ENCODE peak calls at places on chromosomes 4 and X, in eight cellular contexts. One of them, this sample, is unnamed.

GRCh38 chrX:40474205-40474626 is 106.6 kb upstream of the ATP6AP2 start:
- DNase-seq in stomach: peak
- DNase-seq in adrenal gland: no peak
- DNase-seq in prostate gland: peak
- DNase-seq in H1: peak
- DNase-seq in lower leg skin: no peak
- DNase-seq in heart left ventricle: peak
- DNase-seq in transverse colon: no peak
- DNase-seq in this sample: peak

GRCh38 chr4:46390353-46391058 is 578 bp upstream of the GABRA2 start:
- DNase-seq in lower leg skin: no peak
- DNase-seq in adrenal gland: no peak
- DNase-seq in prostate gland: no peak
- DNase-seq in heart left ventricle: no peak
- DNase-seq in H1: no peak
- DNase-seq in transverse colon: no peak
- DNase-seq in stomach: no peak
- DNase-seq in this sample: no peak

GRCh38 chr4:47913858-47914218 is 545 bp downstream of the NFXL1 start:
- DNase-seq in heart left ventricle: peak
- DNase-seq in H1: no peak
- DNase-seq in lower leg skin: peak
- DNase-seq in stomach: peak
- DNase-seq in prostate gland: peak
- DNase-seq in adrenal gland: peak
- DNase-seq in transverse colon: peak
- DNase-seq in this sample: peak

GRCh38 chr4:32140636-32141035 is 1420.5 kb downstream of the PCDH7 start:
- DNase-seq in lower leg skin: no peak
- DNase-seq in adrenal gland: no peak
- DNase-seq in prostate gland: no peak
- DNase-seq in stomach: no peak
- DNase-seq in transverse colon: no peak
- DNase-seq in heart left ventricle: no peak
- DNase-seq in H1: no peak
- DNase-seq in this sample: no peak

GRCh38 chr4:184485279-184485678 is 10.9 kb upstream of the IRF2 start:
- DNase-seq in heart left ventricle: no peak
- DNase-seq in adrenal gland: no peak
- DNase-seq in lower leg skin: no peak
- DNase-seq in prostate gland: no peak
- DNase-seq in H1: no peak
- DNase-seq in transverse colon: no peak
- DNase-seq in stomach: no peak
- DNase-seq in this sample: no peak

GRCh38 chr4:169975131-169975836 is 50.9 kb downstream of the MFAP3L start:
- DNase-seq in lower leg skin: no peak
- DNase-seq in transverse colon: no peak
- DNase-seq in heart left ventricle: no peak
- DNase-seq in H1: no peak
- DNase-seq in prostate gland: no peak
- DNase-seq in stomach: no peak
- DNase-seq in adrenal gland: no peak
- DNase-seq in this sample: no peak

GRCh38 chrX:105664243-105664642 is 158.1 kb upstream of the NRK start:
- DNase-seq in heart left ventricle: no peak
- DNase-seq in transverse colon: no peak
- DNase-seq in H1: no peak
- DNase-seq in stomach: no peak
- DNase-seq in adrenal gland: no peak
- DNase-seq in lower leg skin: no peak
- DNase-seq in prostate gland: no peak
- DNase-seq in this sample: no peak

GRCh38 chr4:128513664-128514484 is 226.3 kb upstream of the PGRMC2 start:
- DNase-seq in adrenal gland: no peak
- DNase-seq in transverse colon: no peak
- DNase-seq in prostate gland: no peak
- DNase-seq in heart left ventricle: no peak
- DNase-seq in H1: no peak
- DNase-seq in stomach: no peak
- DNase-seq in lower leg skin: no peak
- DNase-seq in this sample: no peak

GRCh38 chr4:88866862-88867550 is 169.4 kb upstream of the NAP1L5 start:
- DNase-seq in heart left ventricle: no peak
- DNase-seq in H1: no peak
- DNase-seq in prostate gland: no peak
- DNase-seq in lower leg skin: no peak
- DNase-seq in adrenal gland: no peak
- DNase-seq in stomach: no peak
- DNase-seq in transverse colon: no peak
- DNase-seq in this sample: no peak

GRCh38 chrX:126770179-126770578 is 49.4 kb upstream of the PRR32 start:
- DNase-seq in stomach: no peak
- DNase-seq in lower leg skin: no peak
- DNase-seq in prostate gland: no peak
- DNase-seq in transverse colon: no peak
- DNase-seq in adrenal gland: peak
- DNase-seq in heart left ventricle: no peak
- DNase-seq in H1: no peak
- DNase-seq in this sample: no peak

GRCh38 chr4:115279300-115279699 is 165.9 kb upstream of the NDST4 start:
- DNase-seq in stomach: no peak
- DNase-seq in transverse colon: no peak
- DNase-seq in adrenal gland: no peak
- DNase-seq in prostate gland: no peak
- DNase-seq in lower leg skin: no peak
- DNase-seq in heart left ventricle: no peak
- DNase-seq in H1: no peak
- DNase-seq in this sample: no peak

GRCh38 chr4:48483006-48483776 is at the start of gene SLC10A4:
- DNase-seq in adrenal gland: no peak
- DNase-seq in heart left ventricle: peak
- DNase-seq in stomach: no peak
- DNase-seq in lower leg skin: no peak
- DNase-seq in H1: no peak
- DNase-seq in transverse colon: no peak
- DNase-seq in prostate gland: no peak
- DNase-seq in this sample: peak

GRCh38 chrX:19725545-19726102 is 161.8 kb downstream of the SH3KBP1 start:
- DNase-seq in adrenal gland: no peak
- DNase-seq in transverse colon: no peak
- DNase-seq in heart left ventricle: no peak
- DNase-seq in stomach: no peak
- DNase-seq in lower leg skin: no peak
- DNase-seq in prostate gland: no peak
- DNase-seq in H1: no peak
- DNase-seq in this sample: no peak

GRCh38 chrX:111349934-111350333 is 62.1 kb downstream of the DCX start:
- DNase-seq in stomach: no peak
- DNase-seq in heart left ventricle: no peak
- DNase-seq in prostate gland: no peak
- DNase-seq in transverse colon: no peak
- DNase-seq in lower leg skin: no peak
- DNase-seq in H1: no peak
- DNase-seq in adrenal gland: no peak
- DNase-seq in this sample: no peak

GRCh38 chr4:112348488-112349158 is 51.5 kb downstream of the ALPK1 start:
- DNase-seq in heart left ventricle: peak
- DNase-seq in H1: no peak
- DNase-seq in adrenal gland: peak
- DNase-seq in stomach: no peak
- DNase-seq in transverse colon: no peak
- DNase-seq in lower leg skin: peak
- DNase-seq in prostate gland: peak
- DNase-seq in this sample: peak

GRCh38 chrX:139889760-139890159 is 43.1 kb downstream of the ATP11C start:
- DNase-seq in lower leg skin: no peak
- DNase-seq in prostate gland: no peak
- DNase-seq in transverse colon: no peak
- DNase-seq in stomach: no peak
- DNase-seq in H1: no peak
- DNase-seq in heart left ventricle: no peak
- DNase-seq in adrenal gland: no peak
- DNase-seq in this sample: no peak

GRCh38 chr4:167032876-167033275 is 201.4 kb downstream of the SPOCK3 start:
- DNase-seq in prostate gland: no peak
- DNase-seq in heart left ventricle: no peak
- DNase-seq in adrenal gland: no peak
- DNase-seq in H1: no peak
- DNase-seq in lower leg skin: no peak
- DNase-seq in stomach: no peak
- DNase-seq in transverse colon: no peak
- DNase-seq in this sample: no peak

GRCh38 chrX:150857453-150857852 is 41.0 kb downstream of the CD99L2 start:
- DNase-seq in stomach: no peak
- DNase-seq in lower leg skin: no peak
- DNase-seq in heart left ventricle: no peak
- DNase-seq in adrenal gland: no peak
- DNase-seq in transverse colon: no peak
- DNase-seq in prostate gland: no peak
- DNase-seq in H1: no peak
- DNase-seq in this sample: no peak

GRCh38 chr4:52957220-52957686 is 95.1 kb downstream of the RASL11B start:
- DNase-seq in prostate gland: no peak
- DNase-seq in lower leg skin: no peak
- DNase-seq in H1: no peak
- DNase-seq in stomach: no peak
- DNase-seq in adrenal gland: no peak
- DNase-seq in heart left ventricle: peak
- DNase-seq in transverse colon: peak
- DNase-seq in this sample: no peak

GRCh38 chr4:8435656-8436121 is 4.8 kb downstream of the ACOX3 start:
- DNase-seq in lower leg skin: no peak
- DNase-seq in H1: no peak
- DNase-seq in prostate gland: no peak
- DNase-seq in stomach: peak
- DNase-seq in adrenal gland: no peak
- DNase-seq in heart left ventricle: no peak
- DNase-seq in transverse colon: peak
- DNase-seq in this sample: peak
- TF ChIP-seq POLR2A in lower leg skin: no peak
- TF ChIP-seq POLR2A in H1: no peak
- TF ChIP-seq POLR2A in prostate gland: no peak
- TF ChIP-seq POLR2A in stomach: no peak
- TF ChIP-seq POLR2A in adrenal gland: no peak
- TF ChIP-seq POLR2A in heart left ventricle: no peak
- TF ChIP-seq POLR2A in transverse colon: no peak
- TF ChIP-seq POLR2A in this sample: no peak

GRCh38 chr4:5366421-5366820 is 315.1 kb downstream of the STK32B start:
- DNase-seq in lower leg skin: no peak
- DNase-seq in heart left ventricle: no peak
- DNase-seq in H1: no peak
- DNase-seq in adrenal gland: no peak
- DNase-seq in stomach: no peak
- DNase-seq in prostate gland: no peak
- DNase-seq in transverse colon: no peak
- DNase-seq in this sample: no peak

GRCh38 chr4:5365071-5366008 is 314.1 kb downstream of the STK32B start:
- DNase-seq in adrenal gland: no peak
- DNase-seq in prostate gland: peak
- DNase-seq in heart left ventricle: no peak
- DNase-seq in stomach: peak
- DNase-seq in H1: peak
- DNase-seq in lower leg skin: peak
- DNase-seq in transverse colon: peak
- DNase-seq in this sample: no peak

GRCh38 chr4:5368426-5368825 is 317.1 kb downstream of the STK32B start:
- DNase-seq in transverse colon: no peak
- DNase-seq in prostate gland: no peak
- DNase-seq in heart left ventricle: no peak
- DNase-seq in adrenal gland: no peak
- DNase-seq in lower leg skin: no peak
- DNase-seq in stomach: no peak
- DNase-seq in H1: no peak
- DNase-seq in this sample: no peak

GRCh38 chr4:5364406-5364805 is 313.1 kb downstream of the STK32B start:
- DNase-seq in transverse colon: no peak
- DNase-seq in prostate gland: no peak
- DNase-seq in H1: no peak
- DNase-seq in adrenal gland: no peak
- DNase-seq in stomach: no peak
- DNase-seq in lower leg skin: no peak
- DNase-seq in heart left ventricle: no peak
- DNase-seq in this sample: no peak

GRCh38 chr4:5366009-5366386 is 314.7 kb downstream of the STK32B start:
- DNase-seq in adrenal gland: no peak
- DNase-seq in heart left ventricle: no peak
- DNase-seq in prostate gland: no peak
- DNase-seq in stomach: no peak
- DNase-seq in lower leg skin: no peak
- DNase-seq in transverse colon: no peak
- DNase-seq in H1: no peak
- DNase-seq in this sample: no peak
- H3K4me3 ChIP-seq in adrenal gland: no peak
- H3K4me3 ChIP-seq in heart left ventricle: no peak
- H3K4me3 ChIP-seq in prostate gland: no peak
- H3K4me3 ChIP-seq in stomach: no peak
- H3K4me3 ChIP-seq in lower leg skin: no peak
- H3K4me3 ChIP-seq in transverse colon: no peak
- H3K4me3 ChIP-seq in H1: no peak
- H3K4me3 ChIP-seq in this sample: no peak

GRCh38 chrX:130861462-130861861 is 41.5 kb downstream of the ENOX2 start:
- DNase-seq in stomach: no peak
- DNase-seq in H1: no peak
- DNase-seq in heart left ventricle: no peak
- DNase-seq in transverse colon: no peak
- DNase-seq in lower leg skin: no peak
- DNase-seq in prostate gland: no peak
- DNase-seq in adrenal gland: no peak
- DNase-seq in this sample: no peak
- TF ChIP-seq POLR2A in stomach: no peak
- TF ChIP-seq POLR2A in H1: no peak
- TF ChIP-seq POLR2A in heart left ventricle: no peak
- TF ChIP-seq POLR2A in transverse colon: no peak
- TF ChIP-seq POLR2A in lower leg skin: no peak
- TF ChIP-seq POLR2A in prostate gland: no peak
- TF ChIP-seq POLR2A in adrenal gland: no peak
- TF ChIP-seq POLR2A in this sample: no peak

GRCh38 chr4:159353422-159354116 is 250.7 kb downstream of the RAPGEF2 start:
- DNase-seq in heart left ventricle: peak
- DNase-seq in stomach: no peak
- DNase-seq in adrenal gland: no peak
- DNase-seq in prostate gland: no peak
- DNase-seq in H1: no peak
- DNase-seq in transverse colon: no peak
- DNase-seq in lower leg skin: no peak
- DNase-seq in this sample: no peak

GRCh38 chr4:159346681-159347080 is 243.8 kb downstream of the RAPGEF2 start:
- DNase-seq in transverse colon: no peak
- DNase-seq in stomach: no peak
- DNase-seq in lower leg skin: no peak
- DNase-seq in H1: no peak
- DNase-seq in prostate gland: no peak
- DNase-seq in adrenal gland: no peak
- DNase-seq in heart left ventricle: no peak
- DNase-seq in this sample: no peak

GRCh38 chr4:159344877-159345276 is 242.0 kb downstream of the RAPGEF2 start:
- DNase-seq in prostate gland: no peak
- DNase-seq in heart left ventricle: no peak
- DNase-seq in H1: no peak
- DNase-seq in lower leg skin: no peak
- DNase-seq in stomach: no peak
- DNase-seq in transverse colon: no peak
- DNase-seq in adrenal gland: no peak
- DNase-seq in this sample: no peak

GRCh38 chr4:159352609-159353008 is 249.7 kb downstream of the RAPGEF2 start:
- DNase-seq in transverse colon: no peak
- DNase-seq in heart left ventricle: no peak
- DNase-seq in adrenal gland: no peak
- DNase-seq in prostate gland: no peak
- DNase-seq in lower leg skin: no peak
- DNase-seq in stomach: no peak
- DNase-seq in H1: no peak
- DNase-seq in this sample: no peak

GRCh38 chr4:159349332-159349731 is 246.5 kb downstream of the RAPGEF2 start:
- DNase-seq in adrenal gland: no peak
- DNase-seq in H1: no peak
- DNase-seq in transverse colon: no peak
- DNase-seq in stomach: no peak
- DNase-seq in lower leg skin: no peak
- DNase-seq in prostate gland: no peak
- DNase-seq in heart left ventricle: no peak
- DNase-seq in this sample: no peak
- H3K4me3 ChIP-seq in adrenal gland: no peak
- H3K4me3 ChIP-seq in H1: no peak
- H3K4me3 ChIP-seq in transverse colon: no peak
- H3K4me3 ChIP-seq in stomach: no peak
- H3K4me3 ChIP-seq in lower leg skin: no peak
- H3K4me3 ChIP-seq in prostate gland: no peak
- H3K4me3 ChIP-seq in heart left ventricle: no peak
- H3K4me3 ChIP-seq in this sample: no peak